ENCODE peak calls at places on chromosomes 11 and 22, in ten cellular contexts. T is esophagus muscularis mucosa; V is A549; W is lower lobe of right lung; R is pancreas; H is heart right ventricle; Y is left ventricle myocardium inferior; C is cardiac muscle cell; J is H9; A is CD8-positive, alpha-beta T cell. D is an unnamed sample. For H3K4me1, the result is how much of the 10 kb centered on the place peaks cover.

GRCh38 chr11:111309516-111309915 is 11.2 kb downstream of the POU2AF3 start:
- DNase-seq in T (peak), V (no peak), W (no peak), R (no peak), H (no peak), Y (no peak), C (no peak), J (no peak), A (no peak), D (no peak)

GRCh38 chr11:44628730-44629361 is 63.4 kb downstream of the CD82 start:
- DNase-seq in T (peak), V (no peak), W (no peak), R (no peak), H (no peak), Y (no peak), C (no peak), J (peak), A (no peak), D (peak)

GRCh38 chr22:48242461-48242864 is 1480.0 kb downstream of the TBC1D22A start:
- DNase-seq in T (no peak), V (no peak), W (no peak), R (no peak), H (no peak), Y (no peak), C (no peak), J (peak), A (no peak), D (no peak)

GRCh38 chr11:134032501-134033091 is 36.3 kb upstream of the JAM3 start:
- DNase-seq in T (no peak), V (no peak), W (peak), R (no peak), H (no peak), Y (no peak), C (no peak), J (no peak), A (no peak), D (no peak)

GRCh38 chr11:75434051-75434450 is 1.0 kb upstream of the KLHL35 start:
- DNase-seq in T (no peak), V (no peak), W (no peak), R (peak), H (no peak), Y (no peak), C (no peak), J (no peak), A (no peak), D (no peak)

GRCh38 chr11:134542401-134543143 is 130.5 kb upstream of the B3GAT1 start:
- DNase-seq in T (no peak), V (no peak), W (no peak), R (no peak), H (no peak), Y (no peak), C (no peak), J (peak), A (no peak), D (no peak)

GRCh38 chr22:46081036-46081830 is 69.1 kb upstream of the PPARA start:
- DNase-seq in T (no peak), V (no peak), W (peak), R (peak), H (peak), Y (peak), C (no peak), J (no peak), A (no peak), D (no peak)

GRCh38 chr22:43845981-43846380 is 16.3 kb downstream of the SULT4A1 start:
- DNase-seq in T (no peak), V (no peak), W (no peak), R (no peak), H (no peak), Y (no peak), C (no peak), J (no peak), A (no peak), D (no peak)

GRCh38 chr11:46356911-46357482 is 9.7 kb downstream of the DGKZ start:
- DNase-seq in T (no peak), V (no peak), W (no peak), R (no peak), H (no peak), Y (no peak), C (peak), J (no peak), A (no peak), D (no peak)

GRCh38 chr11:96019271-96019670 is 95.4 kb upstream of the MTMR2 start:
- DNase-seq in T (no peak), V (no peak), W (no peak), R (no peak), H (no peak), Y (no peak), C (no peak), J (no peak), A (no peak), D (no peak)

GRCh38 chr22:46010951-46011626 is 34.1 kb upstream of the WNT7B start:
- DNase-seq in T (no peak), V (no peak), W (peak), R (peak), H (no peak), Y (peak), C (no peak), J (no peak), A (no peak), D (no peak)

GRCh38 chr11:11793073-11793472 is 48.7 kb upstream of the USP47 start:
- DNase-seq in T (peak), V (no peak), W (no peak), R (no peak), H (no peak), Y (no peak), C (no peak), J (no peak), A (no peak), D (no peak)

GRCh38 chr11:11786771-11787170 is 55.0 kb upstream of the USP47 start:
- DNase-seq in T (peak), V (peak), W (no peak), R (no peak), H (no peak), Y (no peak), C (peak), J (no peak), A (no peak), D (no peak)

GRCh38 chr11:11787305-11788066 is 54.3 kb upstream of the USP47 start:
- DNase-seq in T (peak), V (peak), W (peak), R (peak), H (peak), Y (peak), C (peak), J (peak), A (peak), D (no peak)

GRCh38 chr11:11788067-11788710 is 53.6 kb upstream of the USP47 start:
- DNase-seq in T (peak), V (no peak), W (no peak), R (no peak), H (no peak), Y (no peak), C (no peak), J (no peak), A (no peak), D (no peak)

DNA sequence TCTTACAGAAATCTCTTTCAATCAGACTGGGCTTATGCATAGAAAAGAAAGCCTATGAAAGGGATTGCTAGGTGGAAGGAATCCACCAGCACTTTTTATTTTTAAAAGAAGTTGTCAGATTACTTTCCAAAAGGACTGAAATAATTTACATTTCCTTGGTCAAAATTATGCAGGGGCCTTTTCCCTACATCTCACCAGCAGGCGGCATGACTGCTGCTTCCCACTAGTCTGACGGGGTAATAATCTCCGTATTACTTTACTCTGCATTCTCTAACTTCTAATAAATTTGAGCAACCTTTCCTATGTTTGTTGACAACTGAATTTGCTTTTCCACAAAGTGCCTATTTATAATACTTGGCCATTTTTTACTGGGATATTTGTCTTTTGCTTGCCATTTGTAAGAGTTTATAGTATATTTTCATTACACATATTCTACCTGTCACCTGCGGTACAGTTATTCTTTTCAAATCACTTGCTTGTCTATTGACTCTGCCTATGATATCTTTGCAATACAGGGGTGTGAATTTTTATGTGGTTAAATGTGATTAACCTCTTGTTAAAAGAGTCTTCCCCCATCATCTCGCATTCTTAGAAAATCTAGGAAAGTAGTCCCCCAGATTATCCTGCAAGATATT is 51.9 kb upstream of the USP47 start:
- DNase-seq in T (peak), V (peak), W (no peak), R (no peak), H (no peak), Y (no peak), C (peak), J (no peak), A (no peak), D (no peak)
- TF ChIP-seq CTCF in T (peak), V (peak), W (peak), R (no peak), H (no peak), Y (peak), C (peak), J (peak), A (peak), D (no peak)

GRCh38 chr11:2314136-2314524 is 12.3 kb downstream of the TSPAN32 start:
- DNase-seq in T (no peak), V (no peak), W (peak), R (peak), H (no peak), Y (no peak), C (no peak), J (no peak), A (no peak), D (no peak)

GRCh38 chr11:2313051-2313951 is 11.5 kb downstream of the TSPAN32 start:
- DNase-seq in T (no peak), V (no peak), W (peak), R (peak), H (peak), Y (peak), C (no peak), J (no peak), A (no peak), D (no peak)

GRCh38 chr11:2310786-2311455 is 9.1 kb downstream of the TSPAN32 start:
- DNase-seq in T (no peak), V (no peak), W (no peak), R (peak), H (no peak), Y (no peak), C (no peak), J (no peak), A (no peak), D (no peak)

GRCh38 chr11:2311456-2312201 is 9.8 kb downstream of the TSPAN32 start:
- DNase-seq in T (no peak), V (no peak), W (no peak), R (peak), H (no peak), Y (no peak), C (no peak), J (no peak), A (no peak), D (no peak)

DNA sequence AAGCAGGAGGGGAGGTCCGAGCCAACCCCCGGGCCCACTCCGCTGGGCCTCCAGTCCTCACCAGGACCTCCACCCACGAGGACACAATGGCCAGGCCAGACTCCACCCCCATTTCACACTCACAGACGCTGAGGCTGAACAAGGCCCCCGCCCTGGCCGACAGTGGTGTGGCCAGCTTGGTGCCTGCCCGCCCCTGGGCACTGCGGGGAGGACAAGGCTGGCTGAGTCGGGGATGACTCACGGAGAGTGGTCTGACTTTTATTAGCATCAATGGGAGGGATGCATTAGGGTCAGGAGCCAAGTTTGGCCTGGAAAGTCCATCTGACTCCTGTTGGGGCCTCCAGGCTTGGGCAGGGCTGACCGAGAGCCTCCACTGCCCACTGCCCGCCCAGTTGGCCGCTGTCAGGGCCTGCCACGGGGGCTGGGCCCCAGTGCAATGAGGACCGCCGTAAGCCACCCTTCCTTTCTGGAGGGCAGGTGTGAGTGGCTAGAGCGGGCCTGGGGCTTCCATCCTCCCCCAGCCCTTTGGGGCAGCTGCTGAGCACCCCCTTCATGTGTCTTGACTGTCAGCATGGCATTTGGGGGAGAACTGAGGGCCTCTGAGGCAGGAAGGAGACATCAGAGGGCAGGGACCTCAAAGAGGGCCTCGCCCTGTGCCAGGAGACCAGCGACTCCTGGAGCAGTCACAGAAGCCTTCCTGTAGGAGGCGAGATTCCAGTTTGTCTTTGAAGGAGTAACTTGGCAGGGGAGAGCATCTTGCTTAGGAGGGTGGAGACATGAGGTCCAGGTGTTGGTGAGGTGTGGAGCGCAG is 10.6 kb downstream of the TSPAN32 start:
- DNase-seq in T (no peak), V (no peak), W (peak), R (peak), H (no peak), Y (no peak), C (peak), J (no peak), A (no peak), D (no peak)
- H3K27ac ChIP-seq in T (peak), V (no peak), W (no peak), R (no peak), H (no peak), Y (peak), C (no peak), J (no peak), A (no peak), D (peak)

GRCh38 chr11:69307871-69308381 is 14.0 kb downstream of the MYEOV start:
- DNase-seq in T (no peak), V (no peak), W (no peak), R (no peak), H (no peak), Y (no peak), C (no peak), J (no peak), A (no peak), D (no peak)

GRCh38 chr11:69306821-69307220 is 12.9 kb downstream of the MYEOV start:
- DNase-seq in T (no peak), V (no peak), W (no peak), R (no peak), H (no peak), Y (no peak), C (no peak), J (no peak), A (no peak), D (no peak)

GRCh38 chr11:69308531-69308930 is 14.6 kb downstream of the MYEOV start:
- DNase-seq in T (no peak), V (no peak), W (no peak), R (no peak), H (no peak), Y (no peak), C (no peak), J (no peak), A (no peak), D (no peak)

GRCh38 chr11:69305885-69306540 is 12.1 kb downstream of the MYEOV start:
- DNase-seq in T (no peak), V (no peak), W (no peak), R (no peak), H (no peak), Y (no peak), C (no peak), J (no peak), A (no peak), D (no peak)

DNA sequence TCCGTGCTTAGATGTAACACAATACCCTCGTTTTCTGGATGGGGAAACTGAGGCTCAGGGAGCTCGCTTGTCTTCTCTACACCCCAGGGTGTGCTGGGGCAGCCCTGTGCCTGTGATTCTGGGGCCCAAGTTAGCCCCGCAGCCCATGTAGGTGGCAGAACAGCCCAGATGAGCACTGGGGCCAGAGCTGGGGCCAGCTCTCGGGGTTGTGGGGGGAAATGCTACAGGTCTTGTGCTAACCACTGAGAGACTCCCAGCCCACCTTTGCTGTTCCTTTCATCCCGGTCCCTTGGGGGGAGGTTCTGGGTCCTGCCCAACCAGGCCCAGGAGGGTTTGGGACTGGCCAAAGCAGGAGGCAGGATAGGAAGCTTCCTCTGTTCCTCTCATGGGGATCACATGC is 13.5 kb downstream of the MYEOV start:
- DNase-seq in T (no peak), V (no peak), W (no peak), R (no peak), H (no peak), Y (no peak), C (no peak), J (no peak), A (no peak), D (no peak)
- H3K4me1 ChIP-seq in T (under half), V (under half), W (under half), R (under half), H (under half), Y (under half), C (under half), J (under half), A (under half), D (under half)

GRCh38 chr11:76698321-76699043 is 27.9 kb upstream of the LRRC32 start:
- DNase-seq in T (no peak), V (peak), W (no peak), R (no peak), H (no peak), Y (no peak), C (no peak), J (peak), A (no peak), D (no peak)
- TF ChIP-seq CTCF in T (no peak), V (peak), W (no peak), R (no peak), H (no peak), Y (no peak), C (peak), J (peak), A (no peak), D (no peak)

DNA sequence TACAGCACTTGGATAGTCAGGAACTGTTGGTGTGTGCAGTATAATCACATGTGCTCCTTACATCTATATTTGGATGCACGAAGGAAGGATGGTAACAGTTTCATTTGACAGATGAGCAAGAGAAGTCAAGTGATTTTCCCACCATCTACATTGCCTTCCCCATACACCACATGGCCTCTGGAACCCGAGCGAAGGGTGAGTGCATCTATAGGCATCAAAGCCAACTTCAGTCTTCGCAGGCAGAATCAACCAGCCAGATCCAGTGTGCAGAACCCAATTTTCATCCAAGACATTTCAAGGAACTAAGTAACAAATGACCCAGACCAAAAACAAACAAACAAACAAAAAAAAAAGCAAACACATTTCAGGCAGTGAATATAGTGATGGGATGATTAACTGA is 85.1 kb upstream of the BLID start:
- DNase-seq in T (peak), V (no peak), W (no peak), R (no peak), H (no peak), Y (no peak), C (no peak), J (no peak), A (no peak), D (no peak)
- H3K27ac ChIP-seq in T (peak), V (peak), W (no peak), R (no peak), H (no peak), Y (no peak), C (no peak), J (no peak), A (no peak), D (peak)

GRCh38 chr22:19997561-19998231 is 18.9 kb downstream of the ARVCF start:
- DNase-seq in T (no peak), V (no peak), W (no peak), R (peak), H (peak), Y (no peak), C (no peak), J (no peak), A (no peak), D (no peak)
- H3K4me1 ChIP-seq in T (half or more), V (under half), W (under half), R (under half), H (half or more), Y (half or more), C (under half), J (under half), A (under half), D (under half)

DNA sequence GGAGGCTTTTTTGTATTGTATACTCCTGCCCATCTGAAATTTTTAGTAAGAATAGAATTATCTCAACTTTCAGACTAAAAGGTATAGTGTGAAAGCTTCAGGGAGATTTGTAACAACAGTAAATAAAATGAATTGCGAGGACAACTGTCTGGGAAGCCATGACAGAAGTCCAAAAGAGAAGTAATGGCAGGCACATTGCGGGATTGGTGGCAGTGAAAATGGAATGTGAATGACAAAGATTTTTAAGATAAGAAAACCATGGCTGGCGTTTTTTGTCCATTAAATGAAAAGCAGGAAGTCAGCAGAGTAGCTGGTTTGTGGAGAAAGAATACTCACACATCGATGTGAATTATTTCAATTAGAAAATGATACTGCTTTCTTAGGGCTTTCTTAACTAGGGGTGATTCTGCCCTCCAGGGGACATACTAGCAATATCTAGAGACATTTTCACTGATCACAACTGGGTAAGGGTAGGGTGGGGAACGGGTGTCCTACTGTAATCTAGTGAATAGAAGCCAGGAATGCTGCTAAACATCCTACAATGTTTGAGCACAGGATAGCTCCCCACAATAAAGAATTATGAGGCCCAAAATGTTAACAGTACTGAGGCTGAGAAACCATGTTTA is 1.6 kb downstream of the NPAT start:
- DNase-seq in T (no peak), V (no peak), W (no peak), R (no peak), H (no peak), Y (no peak), C (peak), J (no peak), A (no peak), D (no peak)
- TF ChIP-seq CTCF in T (no peak), V (no peak), W (no peak), R (no peak), H (no peak), Y (no peak), C (peak), J (no peak), A (no peak), D (no peak)

GRCh38 chr22:31048570-31048969 is 32.5 kb upstream of the SMTN start:
- DNase-seq in T (no peak), V (no peak), W (no peak), R (no peak), H (no peak), Y (no peak), C (no peak), J (no peak), A (no peak), D (no peak)
- H3K27ac ChIP-seq in T (no peak), V (no peak), W (no peak), R (no peak), H (peak), Y (peak), C (no peak), J (no peak), A (no peak), D (peak)

DNA sequence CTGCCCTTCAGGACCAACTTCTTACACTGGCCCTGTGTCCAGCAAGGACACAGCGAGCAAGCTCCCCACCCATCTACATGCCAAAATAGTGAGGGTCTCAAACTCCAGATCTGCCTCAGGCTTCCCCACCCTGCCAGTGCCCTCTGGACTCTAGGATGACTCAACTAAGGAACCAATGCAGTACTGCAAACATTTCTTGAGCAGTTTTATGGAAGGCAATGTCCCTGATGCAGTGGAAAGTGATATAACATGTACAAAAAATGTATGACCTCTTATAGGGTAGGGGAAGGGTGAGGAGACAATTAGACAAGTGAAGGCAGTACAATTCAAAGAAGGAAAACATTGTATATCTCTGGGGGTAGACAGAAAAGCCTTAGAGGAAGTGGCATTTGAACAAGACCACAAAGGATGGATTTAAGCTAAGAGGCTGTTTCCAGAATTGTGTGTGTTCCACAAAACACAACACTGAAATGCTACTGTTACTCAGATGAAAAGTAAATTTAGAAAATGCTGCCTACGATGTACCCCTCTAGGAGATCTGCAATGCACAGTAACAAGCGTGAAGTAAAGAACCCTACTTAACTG is 47.3 kb downstream of the RAB30 start:
- DNase-seq in T (no peak), V (no peak), W (no peak), R (no peak), H (no peak), Y (no peak), C (no peak), J (no peak), A (no peak), D (no peak)
- H3K4me1 ChIP-seq in T (half or more), V (under half), W (under half), R (under half), H (under half), Y (half or more), C (under half), J (under half), A (under half), D (under half)

D was measured in vagina.